ENCODE peak calls at places on chromosomes 13 and 19, in six cellular contexts. L is IMR-90, H is mesenchymal stem cell, J is H1, M is H9, Y is neuronal stem cell. P is an unnamed sample.

GRCh38 chr19:13463296-13463695 is 43.0 kb downstream of the CACNA1A start:
- DNase-seq in L (peak), H (no peak), J (no peak), M (peak), Y (peak), P (peak)

GRCh38 chr19:5445667-5446066 is 9.6 kb upstream of the ZNRF4 start:
- DNase-seq in L (no peak), H (no peak), J (no peak), M (no peak), Y (no peak), P (no peak)

GRCh38 chr13:111259058-111259457 is 61.4 kb upstream of the TEX29 start:
- DNase-seq in L (no peak), H (no peak), J (no peak), M (no peak), Y (no peak), P (no peak)

GRCh38 chr13:63472736-63473135 is 2057.1 kb upstream of the PCDH20 start:
- DNase-seq in L (no peak), H (no peak), J (no peak), M (no peak), Y (no peak), P (no peak)

GRCh38 chr13:34349091-34349722 is 531.3 kb downstream of the RFC3 start:
- DNase-seq in L (peak), H (peak), J (no peak), M (no peak), Y (no peak), P (no peak)

GRCh38 chr19:50202962-50203280 is 501 bp upstream of the MYH14 start:
- DNase-seq in L (no peak), H (no peak), J (no peak), M (no peak), Y (no peak), P (no peak)

GRCh38 chr19:49157445-49158224 is at the start of gene TRPM4:
- DNase-seq in L (peak), H (peak), J (peak), M (peak), Y (peak), P (peak)

GRCh38 chr13:31046711-31047279 is 114.3 kb downstream of the TEX26 start:
- DNase-seq in L (peak), H (peak), J (no peak), M (no peak), Y (no peak), P (peak)

GRCh38 chr19:14082675-14082960 is 3.0 kb downstream of the C19orf67 start:
- DNase-seq in L (no peak), H (no peak), J (no peak), M (no peak), Y (no peak), P (no peak)

GRCh38 chr13:84358601-84359000 is 476.3 kb upstream of the SLITRK1 start:
- DNase-seq in L (no peak), H (peak), J (no peak), M (no peak), Y (no peak), P (no peak)

GRCh38 chr13:51451134-51451466 is 1.7 kb downstream of the INTS6 start:
- DNase-seq in L (no peak), H (no peak), J (no peak), M (no peak), Y (no peak), P (no peak)

GRCh38 chr13:48750588-48751383 is 97.1 kb downstream of the CYSLTR2 start:
- DNase-seq in L (no peak), H (peak), J (no peak), M (no peak), Y (no peak), P (no peak)

GRCh38 chr19:6325614-6326013 is 7.8 kb downstream of the ACER1 start:
- DNase-seq in L (no peak), H (no peak), J (no peak), M (no peak), Y (no peak), P (no peak)

GRCh38 chr13:108365255-108365654 is 95.7 kb downstream of the TNFSF13B start:
- DNase-seq in L (no peak), H (no peak), J (no peak), M (no peak), Y (no peak), P (no peak)

GRCh38 chr13:99916366-99917103 is 55.0 kb downstream of the ZIC5 start:
- DNase-seq in L (peak), H (peak), J (no peak), M (no peak), Y (no peak), P (peak)

GRCh38 chr19:53991224-53992113 is at the start of gene CACNG6:
- DNase-seq in L (no peak), H (peak), J (no peak), M (peak), Y (peak), P (peak)

GRCh38 chr19:44874317-44874716 is 16.7 kb upstream of the TOMM40 start:
- DNase-seq in L (no peak), H (no peak), J (no peak), M (no peak), Y (no peak), P (no peak)
- H2BK5ac ChIP-seq in L (no peak), H (no peak), J (no peak), M (no peak), Y (no peak), P (no peak)

GRCh38 chr13:85521586-85521985 is 277.6 kb downstream of the SLITRK6 start:
- DNase-seq in L (no peak), H (no peak), J (no peak), M (no peak), Y (no peak), P (no peak)

GRCh38 chr13:85520445-85520844 is 278.8 kb downstream of the SLITRK6 start:
- DNase-seq in L (peak), H (peak), J (no peak), M (no peak), Y (no peak), P (no peak)

GRCh38 chr13:85529216-85529590 is 270.0 kb downstream of the SLITRK6 start:
- DNase-seq in L (peak), H (peak), J (no peak), M (no peak), Y (no peak), P (peak)

GRCh38 chr13:85528578-85529215 is 270.5 kb downstream of the SLITRK6 start:
- DNase-seq in L (peak), H (peak), J (no peak), M (no peak), Y (no peak), P (peak)

DNA sequence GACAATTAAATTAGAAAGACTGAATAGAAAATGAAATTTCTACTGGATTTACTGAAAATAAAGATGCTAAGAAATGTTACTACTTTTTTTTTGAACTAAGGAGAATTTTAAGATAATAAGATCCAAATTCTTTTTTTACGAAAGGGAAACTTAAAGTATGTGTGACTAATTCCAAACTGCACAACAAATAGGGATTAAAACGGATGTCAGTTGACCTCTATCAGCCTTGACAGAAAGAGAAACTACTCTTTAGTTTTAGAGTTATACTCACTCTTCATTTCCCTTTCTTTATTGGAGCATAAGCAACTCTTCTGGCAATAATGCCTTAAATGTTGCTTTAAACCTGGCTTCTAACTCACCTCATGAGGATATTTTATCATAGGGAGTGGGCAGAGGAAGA is 273.8 kb downstream of the SLITRK6 start:
- DNase-seq in L (no peak), H (peak), J (no peak), M (no peak), Y (no peak), P (no peak)
- H2BK5ac ChIP-seq in L (peak), H (no peak), J (no peak), M (no peak), Y (no peak), P (no peak)

DNA sequence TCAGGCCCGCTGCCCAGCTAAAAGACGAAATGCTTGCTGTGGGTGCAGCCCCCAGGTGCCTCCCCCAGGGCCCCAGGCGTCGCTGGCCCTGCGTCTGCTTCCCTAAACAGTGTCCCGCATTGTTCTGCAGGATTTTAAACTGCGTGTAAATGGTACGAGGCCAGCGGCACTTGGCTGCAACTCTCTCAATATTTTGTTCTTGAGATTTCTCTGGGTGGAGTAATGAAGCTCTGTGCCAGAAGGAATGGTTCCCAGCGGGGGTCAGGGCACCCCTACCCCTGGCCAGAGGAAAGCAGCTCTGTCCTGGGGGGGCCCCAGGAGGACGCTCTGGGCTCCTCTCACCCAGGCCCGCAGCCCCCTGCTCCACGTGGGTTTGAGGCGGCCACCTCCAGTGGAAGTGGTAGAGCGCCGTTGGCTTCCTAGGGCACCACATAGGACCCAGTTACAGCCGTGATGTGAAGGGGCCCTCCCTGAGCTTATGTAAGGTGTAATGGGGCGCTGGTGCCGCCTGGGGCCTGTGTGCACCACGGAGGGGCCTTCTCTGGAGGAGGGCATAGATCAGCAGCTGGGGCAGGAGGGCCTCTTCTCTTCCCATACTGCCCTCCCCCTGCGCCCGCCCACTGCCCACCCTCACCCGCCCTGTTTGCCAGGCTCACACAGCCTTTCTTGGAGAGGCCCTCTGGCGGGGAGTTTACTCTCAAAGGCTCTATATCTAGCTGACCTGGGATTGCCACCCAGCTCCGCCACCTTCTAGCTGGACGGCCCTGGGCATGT is 19.8 kb downstream of the PAK4 start:
- DNase-seq in L (no peak), H (no peak), J (no peak), M (no peak), Y (no peak), P (no peak)
- H2BK5ac ChIP-seq in L (no peak), H (no peak), J (peak), M (no peak), Y (no peak), P (no peak)

GRCh38 chr19:52690395-52691214 is 44.2 kb downstream of the ZNF611 start:
- DNase-seq in L (peak), H (peak), J (peak), M (peak), Y (peak), P (peak)
- H2BK5ac ChIP-seq in L (peak), H (peak), J (no peak), M (no peak), Y (no peak), P (peak)

P was measured in mesendoderm.